ENCODE peak calls at places on chromosomes 16 and 17, in nine cellular contexts. L is progenitor cell of endocrine pancreas, Z is gastrocnemius medialis, K is adrenal gland, W is tibial artery, C is AG04450, B is tibial nerve, V is spleen, H is cardiac muscle cell. G is an unnamed sample.
A peak's percentile ranks its signal among the peaks of the same experiment; 100 is the strongest.

GRCh38 chr17:34269969-34270368 is at the start of gene CCL7:
- DNase-seq in L (no peak), Z (no peak), K (no peak), W (no peak), C (no peak), B (no peak), V (no peak), H (peak; percentile 60), G (no peak)

GRCh38 chr17:35630530-35631148 is 43.5 kb downstream of the AP2B1 start:
- DNase-seq in L (no peak), Z (no peak), K (no peak), W (no peak), C (no peak), B (no peak), V (no peak), H (peak; percentile 45), G (no peak)

GRCh38 chr16:19607610-19608280 is 52.2 kb downstream of the VPS35L start:
- DNase-seq in L (no peak), Z (no peak), K (no peak), W (no peak), C (no peak), B (no peak), V (no peak), H (peak; percentile 38), G (no peak)

GRCh38 chr17:31431098-31431794 is 39.8 kb downstream of the RAB11FIP4 start:
- DNase-seq in L (no peak), Z (no peak), K (no peak), W (no peak), C (no peak), B (no peak), V (peak; percentile 38), H (no peak), G (no peak)

GRCh38 chr17:1351967-1352366 is 48.1 kb downstream of the YWHAE start:
- DNase-seq in L (no peak), Z (no peak), K (no peak), W (no peak), C (no peak), B (no peak), V (no peak), H (no peak), G (no peak)

GRCh38 chr17:39999067-39999466 is 16.2 kb upstream of the CSF3 start:
- DNase-seq in L (no peak), Z (no peak), K (peak; percentile 66), W (no peak), C (no peak), B (no peak), V (no peak), H (no peak), G (no peak)

GRCh38 chr16:89938636-89938885 is 10.0 kb upstream of the DEF8 start:
- DNase-seq in L (no peak), Z (no peak), K (no peak), W (no peak), C (no peak), B (no peak), V (no peak), H (no peak), G (no peak)

GRCh38 chr17:6496116-6496481 is 51.8 kb downstream of the PIMREG start:
- DNase-seq in L (no peak), Z (no peak), K (no peak), W (no peak), C (no peak), B (no peak), V (peak; percentile 64), H (peak; percentile 37), G (no peak)

GRCh38 chr17:65183736-65184135 is 46.6 kb downstream of the RGS9 start:
- DNase-seq in L (no peak), Z (no peak), K (no peak), W (no peak), C (no peak), B (no peak), V (no peak), H (peak; percentile 71), G (no peak)

GRCh38 chr17:81870155-81870977 is 771 bp downstream of the ARHGDIA start:
- DNase-seq in L (no peak), Z (no peak), K (peak; percentile 65), W (no peak), C (no peak), B (no peak), V (peak; percentile 91), H (peak; percentile 58), G (no peak)

GRCh38 chr17:15440347-15440746 is 27.1 kb downstream of the CDRT4 start:
- DNase-seq in L (no peak), Z (no peak), K (no peak), W (no peak), C (no peak), B (no peak), V (no peak), H (no peak), G (no peak)

GRCh38 chr17:15431766-15432165 is 35.7 kb downstream of the CDRT4 start:
- DNase-seq in L (no peak), Z (peak; percentile 70), K (no peak), W (no peak), C (no peak), B (no peak), V (no peak), H (no peak), G (no peak)

GRCh38 chr17:15441315-15441714 is 26.1 kb downstream of the CDRT4 start:
- DNase-seq in L (no peak), Z (no peak), K (no peak), W (no peak), C (no peak), B (no peak), V (no peak), H (peak; percentile 69), G (no peak)

GRCh38 chr17:15432807-15433547 is 34.4 kb downstream of the CDRT4 start:
- DNase-seq in L (no peak), Z (no peak), K (no peak), W (no peak), C (peak; percentile 89), B (no peak), V (no peak), H (peak; percentile 93), G (no peak)

DNA sequence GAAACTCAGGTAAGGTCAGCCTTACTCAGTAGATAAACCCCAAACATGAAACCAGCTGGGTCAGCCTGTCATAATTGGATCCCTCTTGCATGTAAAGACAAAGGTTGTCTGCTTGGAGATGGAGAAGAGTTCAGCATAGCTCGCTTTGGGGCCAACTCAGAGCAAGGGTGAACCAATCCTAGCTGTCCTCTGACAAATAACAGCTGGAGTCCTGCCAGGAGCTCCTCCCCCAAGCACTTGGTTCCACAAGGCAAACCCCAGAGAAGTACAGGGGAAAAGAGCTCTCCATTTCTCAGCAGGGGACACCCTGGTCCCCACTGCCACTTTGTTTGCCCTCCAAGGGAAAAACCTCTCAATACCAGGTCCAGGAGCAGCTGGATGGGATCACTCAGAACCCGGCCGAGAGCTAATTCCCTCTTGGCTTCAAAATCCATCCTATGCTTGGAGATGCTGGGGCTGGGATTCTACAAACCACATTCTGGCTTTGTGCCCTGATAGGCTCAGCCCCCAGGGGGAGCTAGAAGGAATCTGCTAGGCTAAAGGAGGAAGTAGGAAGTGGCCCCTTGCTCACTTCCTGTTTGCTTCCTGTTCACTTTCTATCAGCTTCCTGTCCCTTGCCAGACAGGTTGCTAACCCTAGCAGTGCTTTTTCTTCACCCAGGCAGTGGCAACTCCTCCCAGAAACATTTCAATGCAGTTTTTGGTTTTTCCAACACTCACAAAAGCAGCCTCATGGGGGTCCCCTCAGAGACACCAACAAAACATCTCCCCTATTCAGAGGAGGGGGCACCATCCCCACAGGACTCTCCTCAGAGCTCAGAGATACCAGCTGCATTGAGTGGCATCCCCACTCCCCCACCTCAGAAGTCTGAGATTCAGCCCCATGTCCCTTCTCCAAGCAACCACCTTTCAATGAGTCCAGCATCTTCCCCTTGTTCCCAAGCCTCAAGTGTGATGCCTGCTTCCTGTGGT is 30.7 kb downstream of the CDRT4 start:
- DNase-seq in L (no peak), Z (peak; percentile 48), K (peak; percentile 49), W (peak; percentile 67), C (peak; percentile 13), B (peak; percentile 28), V (no peak), H (peak; percentile 87), G (no peak)
- TF ChIP-seq CTCF in L (peak; percentile 19), Z (no peak), K (peak; percentile 19), W (no peak), C (peak; percentile 51), B (peak; percentile 15), V (peak; percentile 46), H (peak; percentile 54), G (peak; percentile 41)

GRCh38 chr17:9644910-9645751 is at the start of gene USP43:
- DNase-seq in L (peak; percentile 67), Z (no peak), K (no peak), W (no peak), C (no peak), B (no peak), V (no peak), H (peak; percentile 23), G (peak; percentile 28)
- TF ChIP-seq CTCF in L (no peak), Z (no peak), K (no peak), W (no peak), C (no peak), B (no peak), V (no peak), H (no peak), G (peak; percentile 35)

GRCh38 chr16:15585956-15586355 is 57.0 kb downstream of the MARF1 start:
- DNase-seq in L (no peak), Z (no peak), K (no peak), W (no peak), C (no peak), B (no peak), V (no peak), H (no peak), G (no peak)

GRCh38 chr16:15581127-15581815 is 61.7 kb downstream of the MARF1 start:
- DNase-seq in L (no peak), Z (no peak), K (no peak), W (no peak), C (no peak), B (no peak), V (no peak), H (no peak), G (no peak)

GRCh38 chr16:15586716-15587115 is 56.2 kb downstream of the MARF1 start:
- DNase-seq in L (no peak), Z (no peak), K (no peak), W (no peak), C (no peak), B (no peak), V (no peak), H (no peak), G (no peak)

GRCh38 chr16:15587152-15587825 is 55.7 kb downstream of the MARF1 start:
- DNase-seq in L (no peak), Z (no peak), K (no peak), W (no peak), C (no peak), B (no peak), V (no peak), H (no peak), G (no peak)

DNA sequence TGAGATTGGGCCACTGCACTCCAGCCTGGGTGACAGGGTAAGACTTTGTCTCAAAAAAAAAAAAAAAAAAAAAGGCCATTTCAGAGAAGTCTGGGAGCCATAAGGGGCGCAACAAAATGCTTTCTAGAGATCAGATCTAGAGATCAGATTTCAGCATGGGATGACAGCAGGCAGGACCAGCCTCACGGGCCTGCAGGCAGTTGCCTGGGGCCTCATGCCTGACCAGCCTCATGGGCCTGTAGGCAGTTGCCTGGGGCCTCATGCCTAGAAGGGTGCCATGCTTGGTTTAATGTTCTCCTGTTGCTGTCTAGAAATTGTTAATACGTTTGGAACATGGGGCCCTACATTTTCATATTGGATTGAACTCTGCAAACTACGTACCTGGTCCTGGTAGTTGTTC is 59.4 kb downstream of the MARF1 start:
- DNase-seq in L (no peak), Z (no peak), K (no peak), W (no peak), C (no peak), B (no peak), V (no peak), H (no peak), G (no peak)
- TF ChIP-seq CTCF in L (no peak), Z (no peak), K (no peak), W (no peak), C (no peak), B (no peak), V (no peak), H (no peak), G (no peak)

GRCh38 chr16:76278976-76279375 is 1.8 kb downstream of the CNTNAP4 start:
- DNase-seq in L (no peak), Z (no peak), K (no peak), W (no peak), C (no peak), B (no peak), V (no peak), H (peak; percentile 71), G (no peak)
- TF ChIP-seq CTCF in L (peak; percentile 57), Z (no peak), K (no peak), W (no peak), C (peak; percentile 27), B (no peak), V (no peak), H (peak; percentile 48), G (peak; percentile 56)

G was measured in neural crest cell.